ENCODE peak calls at places on chromosomes 12 and 14, in nine cellular contexts. F, I, W, A, T, O, S, C and H are unnamed samples.

GRCh38 chr14:75399819-75400678 is 27.8 kb upstream of the JDP2 start:
- DNase-seq in F (peak), T (peak), O (no peak), A (peak), C (peak), S (peak), I (peak), W (no peak), H (peak)

GRCh38 chr14:40346275-40346674 is 914.0 kb upstream of the FBXO33 start:
- DNase-seq in I (peak), F (no peak), T (no peak), C (no peak), O (no peak), S (no peak), A (no peak), W (no peak), H (no peak)

GRCh38 chr14:94474581-94475031 is 1.4 kb downstream of the SERPINA9 start:
- DNase-seq in F (no peak), S (no peak), W (no peak), O (no peak), C (no peak), A (peak), I (peak), T (peak), H (no peak)

GRCh38 chr14:38261620-38262019 is 5.7 kb upstream of the CLEC14A start:
- DNase-seq in I (no peak), W (no peak), A (no peak), T (no peak), O (no peak), S (no peak), C (no peak), F (no peak), H (no peak)

GRCh38 chr12:118061011-118061875 is at the start of gene WSB2:
- DNase-seq in A (peak), W (peak), T (no peak), S (peak), C (peak), O (no peak), F (peak), I (peak), H (no peak)

GRCh38 chr12:563899-564298 is 99.3 kb downstream of the NINJ2 start:
- DNase-seq in T (no peak), W (no peak), F (no peak), A (no peak), O (no peak), I (no peak), S (no peak), C (no peak), H (no peak)

GRCh38 chr14:54650331-54651017 is 83.5 kb downstream of the SAMD4A start:
- DNase-seq in F (peak), T (peak), W (no peak), A (peak), I (peak), O (peak), C (no peak), S (peak), H (peak)

GRCh38 chr14:89017417-89017816 is 193.0 kb downstream of the TTC8 start:
- DNase-seq in F (no peak), I (no peak), A (no peak), T (no peak), C (no peak), S (peak), O (no peak), W (no peak), H (no peak)

GRCh38 chr12:106747973-106748436 is 26.5 kb upstream of the RIC8B start:
- DNase-seq in O (no peak), C (no peak), S (no peak), I (no peak), F (no peak), T (no peak), A (no peak), W (peak), H (no peak)

GRCh38 chr12:33605776-33606175 is 166.2 kb upstream of the SYT10 start:
- DNase-seq in C (no peak), T (peak), O (no peak), A (peak), F (no peak), I (no peak), S (no peak), W (peak), H (no peak)

GRCh38 chr12:49413796-49414195 is 46.5 kb downstream of the SPATS2 start:
- DNase-seq in F (peak), I (no peak), W (no peak), S (no peak), C (no peak), T (peak), A (peak), O (no peak), H (no peak)

GRCh38 chr12:124694846-124695497 is 127.6 kb upstream of the NCOR2 start:
- DNase-seq in O (peak), I (peak), C (no peak), F (peak), S (no peak), T (peak), A (peak), W (no peak), H (peak)

GRCh38 chr14:93706360-93706955 is 81.8 kb downstream of the PRIMA1 start:
- DNase-seq in S (peak), O (no peak), F (no peak), A (no peak), W (no peak), I (peak), C (no peak), T (no peak), H (no peak)

GRCh38 chr12:46217686-46218508 is 50.9 kb downstream of the SLC38A1 start:
- DNase-seq in F (no peak), S (no peak), C (peak), W (peak), O (no peak), I (no peak), T (no peak), A (no peak), H (no peak)

GRCh38 chr14:80213602-80214001 is 2.3 kb upstream of the DIO2 start:
- DNase-seq in O (peak), I (peak), F (peak), A (peak), T (peak), W (peak), S (peak), C (peak), H (peak)

GRCh38 chr14:32669416-32669815 is 269.3 kb upstream of the NPAS3 start:
- DNase-seq in S (no peak), I (no peak), F (no peak), C (no peak), A (no peak), O (no peak), W (no peak), T (no peak), H (no peak)

GRCh38 chr12:54935235-54935951 is 49.2 kb downstream of the TESPA1 start:
- DNase-seq in S (no peak), A (peak), I (no peak), T (peak), W (peak), O (peak), C (no peak), F (peak), H (peak)

GRCh38 chr14:103485504-103485903 is 37.1 kb downstream of the CKB start:
- DNase-seq in A (no peak), T (no peak), W (no peak), O (no peak), I (no peak), S (peak), F (no peak), C (no peak), H (no peak)

GRCh38 chr14:72247896-72248295 is 315.7 kb downstream of the RGS6 start:
- DNase-seq in S (no peak), O (no peak), C (no peak), W (no peak), I (no peak), F (no peak), T (no peak), A (no peak), H (no peak)

GRCh38 chr12:63070709-63071108 is 80.3 kb downstream of the AVPR1A start:
- DNase-seq in O (no peak), F (no peak), I (no peak), A (no peak), S (no peak), T (no peak), C (no peak), W (no peak), H (no peak)

GRCh38 chr12:63066782-63067181 is 84.2 kb downstream of the AVPR1A start:
- DNase-seq in O (no peak), C (no peak), F (no peak), I (no peak), T (no peak), S (no peak), A (no peak), W (no peak), H (no peak)

GRCh38 chr12:63066136-63066535 is 84.9 kb downstream of the AVPR1A start:
- DNase-seq in A (no peak), C (no peak), T (no peak), O (no peak), W (no peak), I (no peak), S (no peak), F (no peak), H (no peak)

GRCh38 chr12:63069860-63070617 is 81.0 kb downstream of the AVPR1A start:
- DNase-seq in C (no peak), F (no peak), O (no peak), I (no peak), T (no peak), W (no peak), A (no peak), S (no peak), H (no peak)

GRCh38 chr12:63068857-63069442 is 82.1 kb downstream of the AVPR1A start:
- DNase-seq in O (peak), C (no peak), I (no peak), S (no peak), F (peak), T (peak), A (peak), W (peak), H (no peak)
- TF ChIP-seq CTCF in O (peak), C (no peak), I (peak), S (peak), F (peak), T (peak), A (peak), W (peak), H (peak)

DNA sequence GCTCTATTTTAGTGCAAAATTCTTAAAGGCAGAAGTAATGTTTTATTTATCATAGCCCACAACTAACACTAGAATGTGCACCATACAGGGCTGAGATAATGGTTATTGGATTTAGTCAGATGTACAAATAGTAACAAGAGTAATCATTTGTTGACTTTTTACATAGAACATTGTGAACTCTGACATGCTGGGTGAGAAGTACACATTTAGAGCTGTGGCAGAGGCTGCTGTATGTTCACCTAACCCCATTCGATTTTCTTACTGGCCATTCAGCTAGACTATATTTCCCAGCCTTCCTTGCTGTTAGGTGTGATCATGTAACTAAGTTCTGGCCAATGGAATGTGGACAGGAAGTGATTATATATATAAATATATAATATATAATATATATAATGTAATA is 89.1 kb downstream of the DRAM1 start:
- DNase-seq in T (no peak), S (no peak), F (no peak), W (no peak), C (no peak), O (no peak), A (no peak), I (no peak), H (no peak)
- H3K4me3 ChIP-seq in T (no peak), S (no peak), F (no peak), W (no peak), C (no peak), O (no peak), A (no peak), I (no peak), H (no peak)

GRCh38 chr14:69661194-69661537 is 49.8 kb downstream of the SUSD6 start:
- DNase-seq in S (no peak), I (no peak), A (no peak), C (no peak), T (no peak), O (no peak), F (no peak), W (no peak), H (no peak)
- TF ChIP-seq CTCF in S (no peak), I (no peak), A (no peak), C (no peak), T (no peak), O (no peak), F (no peak), W (no peak), H (no peak)

GRCh38 chr12:131065279-131065678 is 111.6 kb downstream of the ADGRD1 start:
- DNase-seq in O (no peak), I (no peak), W (no peak), S (no peak), A (no peak), T (no peak), F (no peak), C (no peak), H (no peak)
- H3K4me3 ChIP-seq in O (no peak), I (no peak), W (no peak), S (no peak), A (no peak), T (no peak), F (no peak), C (no peak), H (no peak)

DNA sequence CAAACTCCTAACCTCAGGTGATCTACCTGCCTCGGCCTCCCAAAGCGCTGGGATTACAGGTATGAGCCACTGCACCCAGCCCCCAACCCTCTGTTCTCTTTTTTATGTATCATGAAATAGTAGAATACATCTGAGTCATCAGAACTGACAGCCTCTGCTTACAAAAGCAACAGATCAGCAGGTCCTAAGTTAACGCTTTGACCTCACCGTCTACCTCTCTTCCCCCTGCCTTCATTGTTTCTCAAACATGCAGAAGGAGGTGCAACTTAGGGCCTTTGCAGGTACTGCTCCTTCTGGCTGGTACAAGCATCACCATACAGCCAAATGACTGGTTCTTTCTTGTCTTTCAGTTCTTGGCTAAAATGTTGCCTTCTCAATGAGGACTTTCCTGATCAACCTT is 249.2 kb downstream of the PAWR start:
- DNase-seq in T (peak), F (no peak), W (no peak), A (peak), O (no peak), I (no peak), S (no peak), C (no peak), H (no peak)
- TF ChIP-seq CTCF in T (no peak), F (no peak), W (no peak), A (no peak), O (no peak), I (no peak), S (no peak), C (no peak), H (no peak)

GRCh38 chr12:6866163-6866919 is 990 bp upstream of the TPI1 start:
- DNase-seq in O (no peak), A (no peak), S (no peak), F (no peak), T (no peak), C (no peak), I (peak), W (no peak), H (no peak)
- H3K4me3 ChIP-seq in O (peak), A (no peak), S (no peak), F (peak), T (no peak), C (peak), I (peak), W (no peak), H (peak)

GRCh38 chr14:99885649-99885958 is 92.4 kb downstream of the EML1 start:
- DNase-seq in O (no peak), T (no peak), A (no peak), F (no peak), C (no peak), W (no peak), S (no peak), I (no peak), H (no peak)
- TF ChIP-seq CTCF in O (no peak), T (no peak), A (no peak), F (no peak), C (no peak), W (no peak), S (no peak), I (no peak), H (no peak)